ENCODE peak calls at places on chromosomes 11 and 22, in eight cellular contexts. One of them, this sample, is unnamed.

GRCh38 chr11:106594751-106595351 is 423.4 kb downstream of the GUCY1A2 start:
- DNase-seq in mucosa of descending colon: no peak
- DNase-seq in HepG2: no peak
- DNase-seq in progenitor cell of endocrine pancreas: no peak
- DNase-seq in right atrium auricular region: no peak
- DNase-seq in foreskin fibroblast: no peak
- DNase-seq in endothelial cell: no peak
- DNase-seq in neural progenitor cell: no peak
- DNase-seq in this sample: no peak

GRCh38 chr11:125165664-125166346 is 1.3 kb downstream of the PKNOX2 start:
- DNase-seq in mucosa of descending colon: no peak
- DNase-seq in HepG2: no peak
- DNase-seq in progenitor cell of endocrine pancreas: no peak
- DNase-seq in right atrium auricular region: no peak
- DNase-seq in foreskin fibroblast: peak
- DNase-seq in endothelial cell: no peak
- DNase-seq in neural progenitor cell: peak
- DNase-seq in this sample: no peak

GRCh38 chr11:4181780-4182721 is 87.5 kb downstream of the RRM1 start:
- DNase-seq in mucosa of descending colon: no peak
- DNase-seq in HepG2: peak
- DNase-seq in progenitor cell of endocrine pancreas: peak
- DNase-seq in right atrium auricular region: peak
- DNase-seq in foreskin fibroblast: peak
- DNase-seq in endothelial cell: peak
- DNase-seq in neural progenitor cell: peak
- DNase-seq in this sample: peak

GRCh38 chr22:20009582-20010306 is 6.9 kb downstream of the ARVCF start:
- DNase-seq in mucosa of descending colon: peak
- DNase-seq in HepG2: no peak
- DNase-seq in progenitor cell of endocrine pancreas: no peak
- DNase-seq in right atrium auricular region: no peak
- DNase-seq in foreskin fibroblast: no peak
- DNase-seq in endothelial cell: no peak
- DNase-seq in neural progenitor cell: no peak
- DNase-seq in this sample: no peak

GRCh38 chr11:77882396-77882795 is 61.5 kb downstream of the AAMDC start:
- DNase-seq in mucosa of descending colon: no peak
- DNase-seq in HepG2: no peak
- DNase-seq in progenitor cell of endocrine pancreas: no peak
- DNase-seq in right atrium auricular region: no peak
- DNase-seq in foreskin fibroblast: no peak
- DNase-seq in endothelial cell: no peak
- DNase-seq in neural progenitor cell: no peak
- DNase-seq in this sample: no peak

GRCh38 chr11:117560786-117561530 is 233.3 kb downstream of the CEP164 start:
- DNase-seq in mucosa of descending colon: peak
- DNase-seq in HepG2: no peak
- DNase-seq in progenitor cell of endocrine pancreas: no peak
- DNase-seq in right atrium auricular region: no peak
- DNase-seq in foreskin fibroblast: no peak
- DNase-seq in endothelial cell: no peak
- DNase-seq in neural progenitor cell: no peak
- DNase-seq in this sample: no peak

GRCh38 chr11:129637473-129637872 is 178.2 kb upstream of the TMEM45B start:
- DNase-seq in mucosa of descending colon: no peak
- DNase-seq in HepG2: no peak
- DNase-seq in progenitor cell of endocrine pancreas: no peak
- DNase-seq in right atrium auricular region: no peak
- DNase-seq in foreskin fibroblast: peak
- DNase-seq in endothelial cell: no peak
- DNase-seq in neural progenitor cell: no peak
- DNase-seq in this sample: no peak

GRCh38 chr11:2512431-2513407 is 67.9 kb downstream of the KCNQ1 start:
- DNase-seq in mucosa of descending colon: peak
- DNase-seq in HepG2: no peak
- DNase-seq in progenitor cell of endocrine pancreas: no peak
- DNase-seq in right atrium auricular region: peak
- DNase-seq in foreskin fibroblast: no peak
- DNase-seq in endothelial cell: no peak
- DNase-seq in neural progenitor cell: no peak
- DNase-seq in this sample: no peak

GRCh38 chr11:18698341-18699268 is at the start of gene TMEM86A:
- DNase-seq in mucosa of descending colon: peak
- DNase-seq in HepG2: peak
- DNase-seq in progenitor cell of endocrine pancreas: peak
- DNase-seq in right atrium auricular region: peak
- DNase-seq in foreskin fibroblast: peak
- DNase-seq in endothelial cell: peak
- DNase-seq in neural progenitor cell: peak
- DNase-seq in this sample: peak

GRCh38 chr11:130522284-130522961 is 74.0 kb downstream of the ADAMTS15 start:
- DNase-seq in mucosa of descending colon: peak
- DNase-seq in HepG2: peak
- DNase-seq in progenitor cell of endocrine pancreas: peak
- DNase-seq in right atrium auricular region: peak
- DNase-seq in foreskin fibroblast: peak
- DNase-seq in endothelial cell: no peak
- DNase-seq in neural progenitor cell: peak
- DNase-seq in this sample: peak

GRCh38 chr22:45585437-45585755 is 82.7 kb downstream of the FBLN1 start:
- DNase-seq in mucosa of descending colon: no peak
- DNase-seq in HepG2: no peak
- DNase-seq in progenitor cell of endocrine pancreas: no peak
- DNase-seq in right atrium auricular region: no peak
- DNase-seq in foreskin fibroblast: peak
- DNase-seq in endothelial cell: no peak
- DNase-seq in neural progenitor cell: no peak
- DNase-seq in this sample: no peak

GRCh38 chr11:31236052-31236652 is 133.4 kb downstream of the DCDC1 start:
- DNase-seq in mucosa of descending colon: no peak
- DNase-seq in HepG2: no peak
- DNase-seq in progenitor cell of endocrine pancreas: no peak
- DNase-seq in right atrium auricular region: no peak
- DNase-seq in foreskin fibroblast: no peak
- DNase-seq in endothelial cell: no peak
- DNase-seq in neural progenitor cell: no peak
- DNase-seq in this sample: no peak

GRCh38 chr11:117970400-117971024 is 15.7 kb upstream of the IL10RA start:
- DNase-seq in mucosa of descending colon: no peak
- DNase-seq in HepG2: no peak
- DNase-seq in progenitor cell of endocrine pancreas: no peak
- DNase-seq in right atrium auricular region: no peak
- DNase-seq in foreskin fibroblast: no peak
- DNase-seq in endothelial cell: no peak
- DNase-seq in neural progenitor cell: no peak
- DNase-seq in this sample: no peak

GRCh38 chr11:17781221-17781620 is 46.6 kb downstream of the KCNC1 start:
- DNase-seq in mucosa of descending colon: no peak
- DNase-seq in HepG2: no peak
- DNase-seq in progenitor cell of endocrine pancreas: no peak
- DNase-seq in right atrium auricular region: no peak
- DNase-seq in foreskin fibroblast: no peak
- DNase-seq in endothelial cell: no peak
- DNase-seq in neural progenitor cell: no peak
- DNase-seq in this sample: no peak

GRCh38 chr22:30457964-30458363 is 13.9 kb downstream of the SEC14L3 start:
- DNase-seq in mucosa of descending colon: no peak
- DNase-seq in HepG2: no peak
- DNase-seq in progenitor cell of endocrine pancreas: no peak
- DNase-seq in right atrium auricular region: no peak
- DNase-seq in foreskin fibroblast: peak
- DNase-seq in endothelial cell: no peak
- DNase-seq in neural progenitor cell: no peak
- DNase-seq in this sample: no peak

GRCh38 chr22:50308597-50308935 is 1.1 kb upstream of the PLXNB2 start:
- DNase-seq in mucosa of descending colon: peak
- DNase-seq in HepG2: peak
- DNase-seq in progenitor cell of endocrine pancreas: no peak
- DNase-seq in right atrium auricular region: peak
- DNase-seq in foreskin fibroblast: peak
- DNase-seq in endothelial cell: peak
- DNase-seq in neural progenitor cell: peak
- DNase-seq in this sample: peak

GRCh38 chr11:26846222-26846621 is 124.4 kb upstream of the SLC5A12 start:
- DNase-seq in mucosa of descending colon: no peak
- DNase-seq in HepG2: no peak
- DNase-seq in progenitor cell of endocrine pancreas: no peak
- DNase-seq in right atrium auricular region: no peak
- DNase-seq in foreskin fibroblast: no peak
- DNase-seq in endothelial cell: no peak
- DNase-seq in neural progenitor cell: no peak
- DNase-seq in this sample: no peak

GRCh38 chr11:26847977-26848376 is 126.1 kb upstream of the SLC5A12 start:
- DNase-seq in mucosa of descending colon: no peak
- DNase-seq in HepG2: no peak
- DNase-seq in progenitor cell of endocrine pancreas: no peak
- DNase-seq in right atrium auricular region: no peak
- DNase-seq in foreskin fibroblast: peak
- DNase-seq in endothelial cell: no peak
- DNase-seq in neural progenitor cell: no peak
- DNase-seq in this sample: no peak

GRCh38 chr11:26844963-26845362 is 123.1 kb upstream of the SLC5A12 start:
- DNase-seq in mucosa of descending colon: no peak
- DNase-seq in HepG2: no peak
- DNase-seq in progenitor cell of endocrine pancreas: no peak
- DNase-seq in right atrium auricular region: no peak
- DNase-seq in foreskin fibroblast: peak
- DNase-seq in endothelial cell: no peak
- DNase-seq in neural progenitor cell: no peak
- DNase-seq in this sample: no peak

GRCh38 chr11:26849009-26849408 is 127.1 kb upstream of the SLC5A12 start:
- DNase-seq in mucosa of descending colon: no peak
- DNase-seq in HepG2: no peak
- DNase-seq in progenitor cell of endocrine pancreas: no peak
- DNase-seq in right atrium auricular region: peak
- DNase-seq in foreskin fibroblast: no peak
- DNase-seq in endothelial cell: no peak
- DNase-seq in neural progenitor cell: no peak
- DNase-seq in this sample: no peak

GRCh38 chr11:26847459-26847858 is 125.6 kb upstream of the SLC5A12 start:
- DNase-seq in mucosa of descending colon: no peak
- DNase-seq in HepG2: no peak
- DNase-seq in progenitor cell of endocrine pancreas: no peak
- DNase-seq in right atrium auricular region: peak
- DNase-seq in foreskin fibroblast: peak
- DNase-seq in endothelial cell: no peak
- DNase-seq in neural progenitor cell: no peak
- DNase-seq in this sample: no peak
- TF ChIP-seq CTCF in mucosa of descending colon: no peak
- TF ChIP-seq CTCF in HepG2: no peak
- TF ChIP-seq CTCF in progenitor cell of endocrine pancreas: no peak
- TF ChIP-seq CTCF in right atrium auricular region: no peak
- TF ChIP-seq CTCF in foreskin fibroblast: no peak
- TF ChIP-seq CTCF in endothelial cell: no peak
- TF ChIP-seq CTCF in neural progenitor cell: no peak
- TF ChIP-seq CTCF in this sample: no peak

DNA sequence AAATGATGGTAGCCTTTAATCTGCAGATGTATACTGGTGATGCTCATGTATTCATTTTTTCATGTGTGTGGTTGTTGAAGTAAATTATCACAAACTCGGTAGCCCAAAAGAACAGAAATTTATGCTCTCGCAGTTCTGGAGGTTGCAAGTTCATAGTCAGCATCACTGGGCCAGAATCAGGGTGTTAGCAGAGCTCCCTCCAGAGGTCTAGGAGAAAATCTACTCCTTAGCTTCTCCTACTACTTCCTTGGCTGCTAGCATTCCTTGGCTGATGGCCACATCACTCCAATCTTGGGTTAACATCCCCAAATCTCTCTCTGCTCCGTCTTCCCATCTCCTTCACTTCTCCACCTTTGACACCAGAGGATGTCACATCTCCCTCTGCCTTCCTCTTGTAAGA is 45.3 kb upstream of the GALNT18 start:
- DNase-seq in mucosa of descending colon: no peak
- DNase-seq in HepG2: no peak
- DNase-seq in progenitor cell of endocrine pancreas: no peak
- DNase-seq in right atrium auricular region: no peak
- DNase-seq in foreskin fibroblast: peak
- DNase-seq in endothelial cell: no peak
- DNase-seq in neural progenitor cell: no peak
- DNase-seq in this sample: no peak
- TF ChIP-seq CTCF in mucosa of descending colon: no peak
- TF ChIP-seq CTCF in HepG2: no peak
- TF ChIP-seq CTCF in progenitor cell of endocrine pancreas: no peak
- TF ChIP-seq CTCF in right atrium auricular region: no peak
- TF ChIP-seq CTCF in foreskin fibroblast: no peak
- TF ChIP-seq CTCF in endothelial cell: no peak
- TF ChIP-seq CTCF in neural progenitor cell: no peak
- TF ChIP-seq CTCF in this sample: no peak

DNA sequence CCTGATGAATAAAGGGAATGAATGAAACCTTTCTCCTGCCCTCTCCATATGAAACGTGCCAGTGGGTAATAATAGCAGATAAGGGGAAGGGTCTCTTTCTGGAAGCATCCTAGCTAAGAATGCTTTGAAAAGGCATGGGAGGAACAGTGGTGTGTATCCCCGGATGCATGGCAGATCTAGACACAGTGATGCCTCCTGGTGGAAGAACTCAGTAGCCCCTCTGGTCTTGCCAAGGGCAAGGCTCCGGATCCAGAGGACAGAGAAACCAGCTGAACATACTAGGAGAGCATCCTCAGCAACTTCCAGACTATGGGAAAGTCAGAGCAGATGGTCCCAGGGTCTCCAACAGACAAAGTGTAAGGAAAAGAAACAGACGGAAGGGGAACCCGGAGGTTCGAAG is 6.4 kb downstream of the BAIAP2L2 start:
- DNase-seq in mucosa of descending colon: no peak
- DNase-seq in HepG2: no peak
- DNase-seq in progenitor cell of endocrine pancreas: no peak
- DNase-seq in right atrium auricular region: no peak
- DNase-seq in foreskin fibroblast: peak
- DNase-seq in endothelial cell: no peak
- DNase-seq in neural progenitor cell: peak
- DNase-seq in this sample: no peak
- TF ChIP-seq CTCF in mucosa of descending colon: no peak
- TF ChIP-seq CTCF in HepG2: peak
- TF ChIP-seq CTCF in progenitor cell of endocrine pancreas: peak
- TF ChIP-seq CTCF in right atrium auricular region: no peak
- TF ChIP-seq CTCF in foreskin fibroblast: peak
- TF ChIP-seq CTCF in endothelial cell: no peak
- TF ChIP-seq CTCF in neural progenitor cell: peak
- TF ChIP-seq CTCF in this sample: no peak

DNA sequence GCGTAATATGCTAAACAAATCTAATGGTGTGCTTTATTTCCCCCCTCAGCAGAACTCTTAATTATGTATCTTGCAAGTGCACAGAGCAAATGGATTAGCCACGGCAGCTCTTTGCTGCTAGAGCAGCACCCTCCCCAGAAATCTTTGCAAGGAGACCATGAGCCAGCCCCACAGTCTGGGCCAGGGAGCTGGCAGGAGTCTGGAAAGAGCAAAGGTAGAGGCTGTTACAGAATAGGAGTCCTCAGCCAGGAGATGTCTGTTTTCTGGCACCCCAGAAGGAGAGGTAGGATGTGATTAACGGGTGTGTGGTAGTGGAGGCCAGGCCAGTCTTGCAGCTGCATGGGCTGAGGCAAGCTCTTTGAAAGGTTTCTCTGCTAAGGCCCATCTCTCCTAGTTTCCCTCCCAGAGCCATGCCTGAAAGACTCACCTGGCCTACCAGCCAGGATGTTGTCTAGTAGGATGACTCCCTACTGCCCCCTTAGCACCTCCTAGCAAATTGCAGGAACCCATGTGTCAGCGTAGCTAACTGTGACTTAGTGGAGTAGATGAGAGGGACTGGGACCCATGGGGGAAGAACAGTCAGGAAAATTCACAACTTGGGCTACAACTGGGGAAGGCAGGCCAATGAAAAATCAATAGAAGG is 557.2 kb downstream of the BUD13 start:
- DNase-seq in mucosa of descending colon: no peak
- DNase-seq in HepG2: no peak
- DNase-seq in progenitor cell of endocrine pancreas: no peak
- DNase-seq in right atrium auricular region: no peak
- DNase-seq in foreskin fibroblast: no peak
- DNase-seq in endothelial cell: peak
- DNase-seq in neural progenitor cell: peak
- DNase-seq in this sample: no peak
- TF ChIP-seq CTCF in mucosa of descending colon: no peak
- TF ChIP-seq CTCF in HepG2: peak
- TF ChIP-seq CTCF in progenitor cell of endocrine pancreas: peak
- TF ChIP-seq CTCF in right atrium auricular region: no peak
- TF ChIP-seq CTCF in foreskin fibroblast: no peak
- TF ChIP-seq CTCF in endothelial cell: peak
- TF ChIP-seq CTCF in neural progenitor cell: peak
- TF ChIP-seq CTCF in this sample: peak